ENCODE peak calls at places on chromosome 6, in seven cellular contexts. G is NCI-H1417 treated with DMSO at 0.1 percent for 48 hours; E is stimulated activated CD4-positive, alpha-beta T cell treated with anti-CD3 and anti-CD28 coated beads, Interleukin-4, amount 100 ng/mL, for 24 hours; L is foreskin fibroblast; A is NCI-H1436; F is cortex of kidney; M is adipocyte. I is an unnamed sample.

GRCh38 chr6:145283856-145284255 is 451.5 kb downstream of the EPM2A start:
- DNase-seq in A (no peak), L (no peak), F (no peak), E (no peak), M (no peak), G (no peak), I (no peak)

GRCh38 chr6:109164331-109164730 is 69.0 kb downstream of the CEP57L1 start:
- DNase-seq in F (no peak), A (no peak), E (no peak), G (no peak), L (no peak), M (no peak), I (no peak)

GRCh38 chr6:50840112-50840813 is 21.6 kb downstream of the TFAP2B start:
- DNase-seq in G (no peak), E (no peak), M (no peak), L (no peak), A (no peak), F (no peak), I (no peak)

GRCh38 chr6:15608406-15608805 is 54.4 kb downstream of the DTNBP1 start:
- DNase-seq in A (no peak), M (peak), E (no peak), G (no peak), F (no peak), L (peak), I (no peak)

GRCh38 chr6:109800771-109801170 is 109.7 kb downstream of the FIG4 start:
- DNase-seq in L (no peak), A (no peak), G (no peak), E (no peak), M (no peak), F (no peak), I (no peak)

GRCh38 chr6:1797801-1798200 is 188.1 kb downstream of the FOXC1 start:
- DNase-seq in F (no peak), A (no peak), E (no peak), M (peak), G (no peak), L (peak), I (peak)

GRCh38 chr6:133966654-133967300 is 13.8 kb downstream of the TBPL1 start:
- DNase-seq in M (no peak), E (no peak), F (no peak), L (no peak), A (no peak), G (no peak), I (no peak)

GRCh38 chr6:151359486-151359885 is 31.9 kb downstream of the ZBTB2 start:
- DNase-seq in F (no peak), E (no peak), L (no peak), G (no peak), A (no peak), M (no peak), I (no peak)

GRCh38 chr6:117601811-117602150 is 530 bp downstream of the GOPC start:
- DNase-seq in M (no peak), F (no peak), L (no peak), E (peak), A (no peak), G (no peak), I (peak)

GRCh38 chr6:13303668-13304017 is 24.7 kb downstream of the TBC1D7 start:
- DNase-seq in G (no peak), L (peak), E (peak), A (no peak), M (peak), F (no peak), I (peak)

I was measured in MM.1S.